ENCODE peak calls at places on chromosomes 4 and X, in nine cellular contexts. One of them, this sample, is unnamed. For H3K4me1, the result is how much of the 10 kb centered on the place peaks cover.

GRCh38 chrX:153773218-153773611 is 7.6 kb upstream of the SRPK3 start:
- DNase-seq in upper lobe of left lung: no peak
- DNase-seq in A549: no peak
- DNase-seq in mucosa of descending colon: peak
- DNase-seq in left lung: peak
- DNase-seq in HCT116: no peak
- DNase-seq in K562: no peak
- DNase-seq in adipocyte: no peak
- DNase-seq in Peyer's patch: no peak
- DNase-seq in this sample: no peak

GRCh38 chr4:7734651-7735260 is 204.9 kb downstream of the AFAP1 start:
- DNase-seq in upper lobe of left lung: peak
- DNase-seq in A549: no peak
- DNase-seq in mucosa of descending colon: no peak
- DNase-seq in left lung: peak
- DNase-seq in HCT116: no peak
- DNase-seq in K562: no peak
- DNase-seq in adipocyte: no peak
- DNase-seq in Peyer's patch: no peak
- DNase-seq in this sample: no peak

GRCh38 chrX:105098812-105099211 is 121.7 kb downstream of the TEX13A start:
- DNase-seq in upper lobe of left lung: no peak
- DNase-seq in A549: no peak
- DNase-seq in mucosa of descending colon: no peak
- DNase-seq in left lung: no peak
- DNase-seq in HCT116: no peak
- DNase-seq in K562: no peak
- DNase-seq in adipocyte: no peak
- DNase-seq in Peyer's patch: no peak
- DNase-seq in this sample: no peak

GRCh38 chr4:9953089-9953488 is 68.2 kb downstream of the SLC2A9 start:
- DNase-seq in upper lobe of left lung: no peak
- DNase-seq in A549: no peak
- DNase-seq in mucosa of descending colon: no peak
- DNase-seq in left lung: no peak
- DNase-seq in HCT116: no peak
- DNase-seq in K562: no peak
- DNase-seq in adipocyte: no peak
- DNase-seq in Peyer's patch: no peak
- DNase-seq in this sample: no peak

GRCh38 chr4:77145806-77146425 is 11.1 kb upstream of the CCNG2 start:
- DNase-seq in upper lobe of left lung: no peak
- DNase-seq in A549: no peak
- DNase-seq in mucosa of descending colon: no peak
- DNase-seq in left lung: no peak
- DNase-seq in HCT116: no peak
- DNase-seq in K562: no peak
- DNase-seq in adipocyte: peak
- DNase-seq in Peyer's patch: no peak
- DNase-seq in this sample: no peak

GRCh38 chr4:152501846-152502536 is 33.9 kb downstream of the FBXW7 start:
- DNase-seq in upper lobe of left lung: no peak
- DNase-seq in A549: no peak
- DNase-seq in mucosa of descending colon: no peak
- DNase-seq in left lung: no peak
- DNase-seq in HCT116: no peak
- DNase-seq in K562: no peak
- DNase-seq in adipocyte: peak
- DNase-seq in Peyer's patch: no peak
- DNase-seq in this sample: no peak

GRCh38 chr4:7029212-7029611 is 14.0 kb upstream of the TADA2B start:
- DNase-seq in upper lobe of left lung: no peak
- DNase-seq in A549: no peak
- DNase-seq in mucosa of descending colon: no peak
- DNase-seq in left lung: no peak
- DNase-seq in HCT116: no peak
- DNase-seq in K562: no peak
- DNase-seq in adipocyte: no peak
- DNase-seq in Peyer's patch: no peak
- DNase-seq in this sample: no peak

GRCh38 chr4:184448828-184449227 is 25.5 kb downstream of the IRF2 start:
- DNase-seq in upper lobe of left lung: peak
- DNase-seq in A549: no peak
- DNase-seq in mucosa of descending colon: no peak
- DNase-seq in left lung: no peak
- DNase-seq in HCT116: no peak
- DNase-seq in K562: no peak
- DNase-seq in adipocyte: no peak
- DNase-seq in Peyer's patch: peak
- DNase-seq in this sample: peak

GRCh38 chr4:153988446-153988845 is 199.6 kb upstream of the SFRP2 start:
- DNase-seq in upper lobe of left lung: no peak
- DNase-seq in A549: no peak
- DNase-seq in mucosa of descending colon: no peak
- DNase-seq in left lung: no peak
- DNase-seq in HCT116: no peak
- DNase-seq in K562: no peak
- DNase-seq in adipocyte: peak
- DNase-seq in Peyer's patch: no peak
- DNase-seq in this sample: no peak

GRCh38 chr4:158581161-158581560 is 59.5 kb downstream of the RXFP1 start:
- DNase-seq in upper lobe of left lung: no peak
- DNase-seq in A549: no peak
- DNase-seq in mucosa of descending colon: no peak
- DNase-seq in left lung: no peak
- DNase-seq in HCT116: no peak
- DNase-seq in K562: no peak
- DNase-seq in adipocyte: peak
- DNase-seq in Peyer's patch: no peak
- DNase-seq in this sample: no peak

GRCh38 chrX:39017716-39018115 is 216.5 kb downstream of the MID1IP1 start:
- DNase-seq in upper lobe of left lung: no peak
- DNase-seq in A549: no peak
- DNase-seq in mucosa of descending colon: no peak
- DNase-seq in left lung: no peak
- DNase-seq in HCT116: no peak
- DNase-seq in K562: no peak
- DNase-seq in adipocyte: no peak
- DNase-seq in Peyer's patch: no peak
- DNase-seq in this sample: no peak

DNA sequence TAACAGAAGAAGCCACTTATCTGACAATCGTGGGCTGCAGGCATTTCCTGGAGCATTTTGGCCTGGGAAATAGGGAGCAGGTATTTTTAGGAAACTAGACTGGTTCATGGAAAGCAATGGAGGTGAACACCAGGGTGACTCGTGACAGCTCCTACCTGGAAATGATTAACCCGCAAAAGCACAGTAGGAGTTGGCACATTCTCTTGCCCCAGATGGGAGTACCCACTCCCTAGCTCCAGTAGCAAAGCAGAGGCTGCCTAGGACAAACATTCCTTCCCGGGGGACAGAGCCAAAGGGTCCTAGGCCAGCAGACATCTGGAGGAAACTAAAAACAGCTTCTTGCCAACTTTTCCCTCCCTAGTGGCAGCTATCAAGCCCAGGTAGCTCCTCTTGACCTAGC is 29.0 kb downstream of the RTL5 start:
- DNase-seq in upper lobe of left lung: no peak
- DNase-seq in A549: no peak
- DNase-seq in mucosa of descending colon: no peak
- DNase-seq in left lung: no peak
- DNase-seq in HCT116: no peak
- DNase-seq in K562: no peak
- DNase-seq in adipocyte: no peak
- DNase-seq in Peyer's patch: no peak
- DNase-seq in this sample: no peak
- H3K4me1 ChIP-seq in upper lobe of left lung: under half
- H3K4me1 ChIP-seq in A549: under half
- H3K4me1 ChIP-seq in mucosa of descending colon: under half
- H3K4me1 ChIP-seq in left lung: under half
- H3K4me1 ChIP-seq in HCT116: under half
- H3K4me1 ChIP-seq in K562: under half
- H3K4me1 ChIP-seq in adipocyte: under half
- H3K4me1 ChIP-seq in Peyer's patch: under half
- H3K4me1 ChIP-seq in this sample: under half

GRCh38 chr4:2936773-2937145 is 26.4 kb downstream of the NOP14 start:
- DNase-seq in upper lobe of left lung: peak
- DNase-seq in A549: no peak
- DNase-seq in mucosa of descending colon: peak
- DNase-seq in left lung: no peak
- DNase-seq in HCT116: no peak
- DNase-seq in K562: no peak
- DNase-seq in adipocyte: no peak
- DNase-seq in Peyer's patch: no peak
- DNase-seq in this sample: no peak
- H3K4me1 ChIP-seq in upper lobe of left lung: half or more
- H3K4me1 ChIP-seq in A549: under half
- H3K4me1 ChIP-seq in mucosa of descending colon: under half
- H3K4me1 ChIP-seq in left lung: under half
- H3K4me1 ChIP-seq in HCT116: under half
- H3K4me1 ChIP-seq in K562: under half
- H3K4me1 ChIP-seq in adipocyte: under half
- H3K4me1 ChIP-seq in Peyer's patch: under half
- H3K4me1 ChIP-seq in this sample: under half

DNA sequence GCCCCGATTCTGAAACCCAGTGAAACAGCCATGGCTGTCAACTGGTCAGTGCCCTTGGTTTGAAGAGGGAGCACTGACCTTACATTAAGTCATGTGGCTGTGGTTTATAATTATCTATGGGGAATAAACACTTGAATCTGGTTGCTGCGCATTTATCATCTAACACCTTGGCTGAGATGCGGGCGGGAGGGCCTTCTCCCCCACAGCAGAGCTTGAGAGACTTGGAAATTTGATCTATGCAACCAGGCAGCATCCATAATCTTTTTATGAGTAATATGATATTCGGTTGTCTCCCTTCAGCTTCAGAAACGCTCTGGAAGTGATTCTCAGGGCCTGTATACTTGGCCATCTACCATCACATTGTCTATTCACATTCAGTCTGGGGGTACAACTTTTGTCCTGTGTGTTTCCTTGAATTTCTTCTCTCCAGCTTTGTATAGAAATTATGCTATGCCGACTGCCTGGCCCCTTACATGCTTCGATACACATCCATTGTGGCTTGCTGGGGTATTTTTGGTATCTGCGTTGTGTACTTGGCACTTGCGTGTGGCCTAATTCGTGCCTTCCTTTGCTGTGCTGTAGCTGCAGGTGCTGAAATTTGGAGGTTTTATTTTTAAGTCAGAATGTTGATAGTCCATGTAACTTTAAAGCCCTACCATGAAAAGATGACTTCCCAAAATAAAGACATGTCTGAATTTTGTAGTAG is 321.6 kb downstream of the ARHGAP10 start:
- DNase-seq in upper lobe of left lung: no peak
- DNase-seq in A549: no peak
- DNase-seq in mucosa of descending colon: no peak
- DNase-seq in left lung: no peak
- DNase-seq in HCT116: no peak
- DNase-seq in K562: no peak
- DNase-seq in adipocyte: no peak
- DNase-seq in Peyer's patch: no peak
- DNase-seq in this sample: no peak
- H3K4me1 ChIP-seq in upper lobe of left lung: under half
- H3K4me1 ChIP-seq in A549: under half
- H3K4me1 ChIP-seq in mucosa of descending colon: under half
- H3K4me1 ChIP-seq in left lung: under half
- H3K4me1 ChIP-seq in HCT116: under half
- H3K4me1 ChIP-seq in K562: under half
- H3K4me1 ChIP-seq in adipocyte: under half
- H3K4me1 ChIP-seq in Peyer's patch: under half
- H3K4me1 ChIP-seq in this sample: under half

GRCh38 chr4:1244081-1244977 is 4.6 kb downstream of the CTBP1 start:
- DNase-seq in upper lobe of left lung: peak
- DNase-seq in A549: no peak
- DNase-seq in mucosa of descending colon: peak
- DNase-seq in left lung: peak
- DNase-seq in HCT116: no peak
- DNase-seq in K562: no peak
- DNase-seq in adipocyte: no peak
- DNase-seq in Peyer's patch: no peak
- DNase-seq in this sample: no peak

GRCh38 chr4:1244978-1245471 is 3.9 kb downstream of the CTBP1 start:
- DNase-seq in upper lobe of left lung: peak
- DNase-seq in A549: no peak
- DNase-seq in mucosa of descending colon: peak
- DNase-seq in left lung: no peak
- DNase-seq in HCT116: no peak
- DNase-seq in K562: no peak
- DNase-seq in adipocyte: no peak
- DNase-seq in Peyer's patch: no peak
- DNase-seq in this sample: no peak

GRCh38 chr4:1242506-1243450 is 6.2 kb downstream of the CTBP1 start:
- DNase-seq in upper lobe of left lung: peak
- DNase-seq in A549: no peak
- DNase-seq in mucosa of descending colon: peak
- DNase-seq in left lung: peak
- DNase-seq in HCT116: no peak
- DNase-seq in K562: no peak
- DNase-seq in adipocyte: no peak
- DNase-seq in Peyer's patch: no peak
- DNase-seq in this sample: no peak

GRCh38 chr4:1241936-1242505 is 6.9 kb downstream of the CTBP1 start:
- DNase-seq in upper lobe of left lung: no peak
- DNase-seq in A549: no peak
- DNase-seq in mucosa of descending colon: peak
- DNase-seq in left lung: peak
- DNase-seq in HCT116: no peak
- DNase-seq in K562: no peak
- DNase-seq in adipocyte: no peak
- DNase-seq in Peyer's patch: no peak
- DNase-seq in this sample: no peak

GRCh38 chr4:1243451-1244080 is 5.4 kb downstream of the CTBP1 start:
- DNase-seq in upper lobe of left lung: peak
- DNase-seq in A549: no peak
- DNase-seq in mucosa of descending colon: peak
- DNase-seq in left lung: peak
- DNase-seq in HCT116: no peak
- DNase-seq in K562: no peak
- DNase-seq in adipocyte: no peak
- DNase-seq in Peyer's patch: no peak
- DNase-seq in this sample: no peak
- H3K4me1 ChIP-seq in upper lobe of left lung: half or more
- H3K4me1 ChIP-seq in A549: under half
- H3K4me1 ChIP-seq in mucosa of descending colon: half or more
- H3K4me1 ChIP-seq in left lung: under half
- H3K4me1 ChIP-seq in HCT116: under half
- H3K4me1 ChIP-seq in K562: under half
- H3K4me1 ChIP-seq in adipocyte: under half
- H3K4me1 ChIP-seq in Peyer's patch: under half
- H3K4me1 ChIP-seq in this sample: under half